ENCODE peak calls at places on chromosomes 5 and 9, in five cellular contexts. W is WTC11, O is A549, V is GM12878, K is K562. Q is an unnamed sample.

GRCh38 chr5:119179857-119180641 is 109.2 kb downstream of the DMXL1 start:
- DNase-seq in W (no peak), O (no peak), V (no peak), K (no peak), Q (no peak)

GRCh38 chr9:124354364-124355031 is 60.7 kb downstream of the PSMB7 start:
- DNase-seq in W (no peak), O (no peak), V (no peak), K (no peak), Q (no peak)

GRCh38 chr5:114237766-114238165 is 124.1 kb upstream of the KCNN2 start:
- DNase-seq in W (no peak), O (peak), V (no peak), K (no peak), Q (no peak)

GRCh38 chr5:146878471-146879172 is at the start of gene PPP2R2B:
- DNase-seq in W (peak), O (peak), V (no peak), K (no peak), Q (no peak)

GRCh38 chr5:31119938-31120641 is 73.4 kb upstream of the CDH6 start:
- DNase-seq in W (no peak), O (no peak), V (no peak), K (no peak), Q (no peak)

GRCh38 chr5:107269256-107269655 is 401.5 kb downstream of the EFNA5 start:
- DNase-seq in W (peak), O (no peak), V (no peak), K (no peak), Q (no peak)

GRCh38 chr9:133148351-133149129 is 15.2 kb downstream of the GBGT1 start:
- DNase-seq in W (no peak), O (no peak), V (no peak), K (no peak), Q (no peak)

GRCh38 chr9:83403864-83404263 is 134.3 kb downstream of the FRMD3 start:
- DNase-seq in W (no peak), O (peak), V (no peak), K (no peak), Q (no peak)

GRCh38 chr5:139651863-139652787 is 4.0 kb downstream of the CXXC5 start:
- DNase-seq in W (peak), O (peak), V (peak), K (peak), Q (no peak)

GRCh38 chr5:135615581-135616260 is 36.9 kb upstream of the CXCL14 start:
- DNase-seq in W (no peak), O (no peak), V (no peak), K (no peak), Q (no peak)

GRCh38 chr9:112531666-112532282 is 45.1 kb downstream of the KIAA1958 start:
- DNase-seq in W (no peak), O (no peak), V (no peak), K (no peak), Q (peak)

GRCh38 chr9:132879443-132880310 is 979 bp downstream of the SPACA9 start:
- DNase-seq in W (no peak), O (no peak), V (no peak), K (no peak), Q (no peak)

GRCh38 chr5:96661841-96662724 is at the start of gene CAST:
- DNase-seq in W (peak), O (peak), V (peak), K (peak), Q (peak)

GRCh38 chr5:91382530-91383026 is 539 bp downstream of the ARRDC3 start:
- DNase-seq in W (no peak), O (peak), V (peak), K (no peak), Q (peak)

GRCh38 chr9:94490465-94490864 is 64.4 kb upstream of the PCAT7 start:
- DNase-seq in W (no peak), O (no peak), V (no peak), K (no peak), Q (no peak)

GRCh38 chr9:127214421-127215265 is 49.9 kb upstream of the GARNL3 start:
- DNase-seq in W (peak), O (peak), V (no peak), K (peak), Q (peak)

GRCh38 chr9:35650341-35651158 is at the start of gene SIT1:
- DNase-seq in W (peak), O (no peak), V (no peak), K (no peak), Q (no peak)

GRCh38 chr5:124873189-124873588 is 126.8 kb upstream of the ZNF608 start:
- DNase-seq in W (no peak), O (no peak), V (no peak), K (no peak), Q (no peak)

GRCh38 chr9:123378028-123378427 is 22.0 kb downstream of the CRB2 start:
- DNase-seq in W (no peak), O (no peak), V (no peak), K (no peak), Q (no peak)

GRCh38 chr5:23314827-23315226 is 192.6 kb upstream of the PRDM9 start:
- DNase-seq in W (no peak), O (peak), V (no peak), K (no peak), Q (no peak)

GRCh38 chr5:74085186-74085585 is 459.2 kb downstream of the ARHGEF28 start:
- DNase-seq in W (no peak), O (no peak), V (no peak), K (no peak), Q (no peak)

GRCh38 chr5:143920772-143921171 is 108.8 kb downstream of the HMHB1 start:
- DNase-seq in W (no peak), O (no peak), V (no peak), K (no peak), Q (no peak)

GRCh38 chr5:8831251-8831650 is 714.6 kb downstream of the SEMA5A start:
- DNase-seq in W (no peak), O (no peak), V (no peak), K (no peak), Q (no peak)

GRCh38 chr5:13957032-13957645 is 12.7 kb upstream of the DNAH5 start:
- DNase-seq in W (peak), O (peak), V (no peak), K (peak), Q (peak)

DNA sequence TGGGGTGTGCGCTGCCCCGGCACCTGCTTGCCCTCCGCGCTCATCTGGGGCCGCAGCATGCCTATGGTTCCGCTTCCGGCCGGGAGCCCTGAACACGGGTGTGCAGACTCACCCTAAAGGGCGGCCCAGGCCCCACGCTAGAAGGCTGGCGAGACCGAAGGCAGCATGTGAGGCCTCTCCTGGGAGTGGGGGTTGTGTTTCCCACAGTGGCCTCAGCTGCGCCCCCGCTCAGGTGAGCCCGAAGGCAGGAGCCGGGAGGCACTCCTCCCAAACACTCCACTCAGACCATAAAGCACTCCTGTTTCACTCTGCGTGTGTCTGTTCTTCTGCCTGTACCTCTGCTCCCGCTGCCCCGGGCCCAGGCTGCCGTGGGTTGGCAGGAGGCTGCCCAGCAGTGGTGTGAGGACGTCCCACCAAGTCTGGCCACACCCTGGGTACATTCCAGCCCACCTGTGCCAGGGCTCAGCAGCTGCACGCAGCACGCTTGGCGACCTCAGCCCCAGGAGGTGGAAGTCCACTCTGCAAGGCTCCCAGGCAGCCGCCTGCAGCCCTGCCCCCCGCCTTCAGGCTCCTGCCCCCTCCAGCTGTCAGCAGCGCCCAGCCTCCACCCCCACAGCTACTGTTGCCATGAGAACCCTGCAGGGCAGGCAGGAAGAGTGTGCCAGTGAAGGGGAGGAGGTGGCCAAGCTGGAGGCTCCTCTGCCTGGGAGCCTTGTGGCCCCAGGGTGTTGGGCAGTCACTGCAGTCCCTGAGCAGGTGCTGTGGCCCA is 1.2 kb upstream of the AJM1 start:
- DNase-seq in W (no peak), O (peak), V (no peak), K (no peak), Q (peak)
- TF ChIP-seq ESRRA in W (no peak), O (no peak), V (no peak), K (no peak), Q (peak)

GRCh38 chr9:130604295-130604694 is 24.9 kb downstream of the FUBP3 start:
- DNase-seq in W (no peak), O (no peak), V (no peak), K (no peak), Q (no peak)

GRCh38 chr9:130597228-130597627 is 17.9 kb downstream of the FUBP3 start:
- DNase-seq in W (no peak), O (no peak), V (no peak), K (no peak), Q (peak)

GRCh38 chr9:130598188-130598587 is 18.8 kb downstream of the FUBP3 start:
- DNase-seq in W (no peak), O (no peak), V (no peak), K (no peak), Q (peak)

GRCh38 chr9:130601100-130601499 is 21.7 kb downstream of the FUBP3 start:
- DNase-seq in W (no peak), O (no peak), V (no peak), K (no peak), Q (peak)

GRCh38 chr9:130599625-130600024 is 20.2 kb downstream of the FUBP3 start:
- DNase-seq in W (peak), O (no peak), V (no peak), K (no peak), Q (no peak)
- TF ChIP-seq ESRRA in W (no peak), O (no peak), V (no peak), K (no peak), Q (no peak)

GRCh38 chr9:134497283-134497860 is 144.2 kb upstream of the COL5A1 start:
- DNase-seq in W (no peak), O (no peak), V (no peak), K (no peak), Q (no peak)
- TF ChIP-seq ESRRA in W (no peak), O (no peak), V (no peak), K (no peak), Q (no peak)

GRCh38 chr9:18427691-18428090 is 46.3 kb upstream of the ADAMTSL1 start:
- DNase-seq in W (no peak), O (no peak), V (no peak), K (no peak), Q (no peak)
- TF ChIP-seq ESRRA in W (no peak), O (no peak), V (no peak), K (no peak), Q (no peak)

GRCh38 chr5:93790401-93790800 is 49.0 kb upstream of the POU5F2 start:
- DNase-seq in W (no peak), O (no peak), V (no peak), K (no peak), Q (no peak)
- TF ChIP-seq ESRRA in W (no peak), O (no peak), V (no peak), K (no peak), Q (no peak)